ENCODE peak calls at places on chromosome 15, in ten cellular contexts. One of them, this sample, is unnamed.

GRCh38 chr15:77790481-77790880 is 157.8 kb upstream of the LINGO1 start:
- DNase-seq in body of pancreas: no peak
- DNase-seq in aorta: no peak
- DNase-seq in dorsolateral prefrontal cortex: no peak
- DNase-seq in CD8-positive, alpha-beta memory T cell: no peak
- DNase-seq in A549: no peak
- DNase-seq in stomach: no peak
- DNase-seq in coronary artery: no peak
- DNase-seq in SJSA1: no peak
- DNase-seq in transverse colon: no peak
- DNase-seq in this sample: peak

GRCh38 chr15:29410342-29410741 is 140.7 kb upstream of the NSMCE3 start:
- DNase-seq in aorta: no peak
- DNase-seq in body of pancreas: no peak
- DNase-seq in transverse colon: no peak
- DNase-seq in stomach: no peak
- DNase-seq in SJSA1: no peak
- DNase-seq in CD8-positive, alpha-beta memory T cell: no peak
- DNase-seq in A549: no peak
- DNase-seq in dorsolateral prefrontal cortex: no peak
- DNase-seq in coronary artery: no peak
- DNase-seq in this sample: no peak

GRCh38 chr15:74716647-74717046 is 8.7 kb downstream of the CYP1A1 start:
- DNase-seq in CD8-positive, alpha-beta memory T cell: no peak
- DNase-seq in body of pancreas: no peak
- DNase-seq in stomach: no peak
- DNase-seq in aorta: no peak
- DNase-seq in dorsolateral prefrontal cortex: no peak
- DNase-seq in SJSA1: no peak
- DNase-seq in A549: no peak
- DNase-seq in transverse colon: no peak
- DNase-seq in coronary artery: no peak
- DNase-seq in this sample: no peak

GRCh38 chr15:66592505-66593218 is 26.9 kb upstream of the LCTL start:
- DNase-seq in body of pancreas: no peak
- DNase-seq in transverse colon: peak
- DNase-seq in A549: no peak
- DNase-seq in dorsolateral prefrontal cortex: no peak
- DNase-seq in SJSA1: no peak
- DNase-seq in CD8-positive, alpha-beta memory T cell: no peak
- DNase-seq in stomach: peak
- DNase-seq in coronary artery: no peak
- DNase-seq in aorta: no peak
- DNase-seq in this sample: no peak

GRCh38 chr15:88089019-88089603 is 167.4 kb downstream of the NTRK3 start:
- DNase-seq in aorta: peak
- DNase-seq in body of pancreas: no peak
- DNase-seq in CD8-positive, alpha-beta memory T cell: no peak
- DNase-seq in coronary artery: no peak
- DNase-seq in stomach: no peak
- DNase-seq in SJSA1: no peak
- DNase-seq in transverse colon: no peak
- DNase-seq in A549: no peak
- DNase-seq in dorsolateral prefrontal cortex: no peak
- DNase-seq in this sample: peak

GRCh38 chr15:94793641-94794040 is 562.3 kb downstream of the MCTP2 start:
- DNase-seq in CD8-positive, alpha-beta memory T cell: no peak
- DNase-seq in A549: no peak
- DNase-seq in SJSA1: no peak
- DNase-seq in aorta: no peak
- DNase-seq in stomach: no peak
- DNase-seq in coronary artery: no peak
- DNase-seq in body of pancreas: no peak
- DNase-seq in transverse colon: no peak
- DNase-seq in dorsolateral prefrontal cortex: no peak
- DNase-seq in this sample: no peak

GRCh38 chr15:89760303-89761008 is 9.4 kb upstream of the MESP1 start:
- DNase-seq in SJSA1: peak
- DNase-seq in A549: peak
- DNase-seq in transverse colon: peak
- DNase-seq in stomach: peak
- DNase-seq in body of pancreas: peak
- DNase-seq in dorsolateral prefrontal cortex: peak
- DNase-seq in coronary artery: no peak
- DNase-seq in CD8-positive, alpha-beta memory T cell: peak
- DNase-seq in aorta: peak
- DNase-seq in this sample: peak

GRCh38 chr15:89015412-89016097 is 72.7 kb upstream of the ABHD2 start:
- DNase-seq in dorsolateral prefrontal cortex: no peak
- DNase-seq in A549: no peak
- DNase-seq in SJSA1: no peak
- DNase-seq in transverse colon: no peak
- DNase-seq in coronary artery: no peak
- DNase-seq in stomach: no peak
- DNase-seq in CD8-positive, alpha-beta memory T cell: no peak
- DNase-seq in body of pancreas: no peak
- DNase-seq in aorta: no peak
- DNase-seq in this sample: no peak

GRCh38 chr15:58770519-58770856 is 614 bp upstream of the MINDY2 start:
- DNase-seq in CD8-positive, alpha-beta memory T cell: peak
- DNase-seq in coronary artery: no peak
- DNase-seq in body of pancreas: peak
- DNase-seq in transverse colon: peak
- DNase-seq in aorta: no peak
- DNase-seq in dorsolateral prefrontal cortex: no peak
- DNase-seq in A549: peak
- DNase-seq in SJSA1: no peak
- DNase-seq in stomach: no peak
- DNase-seq in this sample: no peak

GRCh38 chr15:39579487-39580116 is 1.3 kb upstream of the THBS1 start:
- DNase-seq in coronary artery: peak
- DNase-seq in aorta: peak
- DNase-seq in SJSA1: peak
- DNase-seq in stomach: peak
- DNase-seq in A549: peak
- DNase-seq in dorsolateral prefrontal cortex: peak
- DNase-seq in CD8-positive, alpha-beta memory T cell: no peak
- DNase-seq in transverse colon: peak
- DNase-seq in body of pancreas: peak
- DNase-seq in this sample: peak

GRCh38 chr15:41502787-41503668 is 9.4 kb downstream of the ITPKA start:
- DNase-seq in transverse colon: no peak
- DNase-seq in dorsolateral prefrontal cortex: no peak
- DNase-seq in SJSA1: no peak
- DNase-seq in CD8-positive, alpha-beta memory T cell: no peak
- DNase-seq in A549: no peak
- DNase-seq in stomach: no peak
- DNase-seq in aorta: no peak
- DNase-seq in body of pancreas: no peak
- DNase-seq in coronary artery: no peak
- DNase-seq in this sample: no peak

GRCh38 chr15:71626596-71627088 is 183.7 kb upstream of the NR2E3 start:
- DNase-seq in SJSA1: no peak
- DNase-seq in dorsolateral prefrontal cortex: no peak
- DNase-seq in aorta: no peak
- DNase-seq in CD8-positive, alpha-beta memory T cell: no peak
- DNase-seq in A549: no peak
- DNase-seq in stomach: no peak
- DNase-seq in body of pancreas: no peak
- DNase-seq in transverse colon: no peak
- DNase-seq in coronary artery: no peak
- DNase-seq in this sample: no peak

DNA sequence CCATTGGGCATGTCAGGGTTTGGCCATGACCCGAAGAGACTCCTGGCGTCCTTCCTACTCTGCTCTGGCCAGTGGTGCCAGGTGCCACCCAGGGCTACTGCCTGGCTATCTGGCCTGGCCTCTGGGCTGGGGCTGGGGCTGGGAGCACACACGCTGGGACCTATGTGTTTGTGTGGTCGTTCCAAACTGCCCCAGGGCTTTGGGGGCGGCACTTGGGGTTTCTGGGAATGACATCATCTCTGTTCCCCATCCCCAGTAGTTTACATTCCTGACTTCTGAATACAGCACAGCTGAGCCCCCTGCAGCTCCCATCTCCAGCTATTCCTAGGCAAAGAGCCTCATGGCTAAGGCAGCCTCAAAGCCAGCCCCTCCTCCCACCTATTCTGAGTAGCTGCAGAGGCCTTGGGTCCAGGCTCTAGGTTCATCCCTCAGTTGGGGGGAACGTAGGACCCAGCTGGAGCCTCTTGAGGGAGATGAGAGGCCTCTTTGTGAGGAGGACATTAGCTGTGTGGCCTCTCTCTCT is 24.3 kb downstream of the PLEKHO2 start:
- DNase-seq in A549: no peak
- DNase-seq in dorsolateral prefrontal cortex: no peak
- DNase-seq in stomach: no peak
- DNase-seq in body of pancreas: no peak
- DNase-seq in coronary artery: no peak
- DNase-seq in CD8-positive, alpha-beta memory T cell: no peak
- DNase-seq in aorta: peak
- DNase-seq in SJSA1: peak
- DNase-seq in transverse colon: peak
- DNase-seq in this sample: peak
- H3K27ac ChIP-seq in A549: peak
- H3K27ac ChIP-seq in dorsolateral prefrontal cortex: peak
- H3K27ac ChIP-seq in stomach: peak
- H3K27ac ChIP-seq in body of pancreas: no peak
- H3K27ac ChIP-seq in coronary artery: no peak
- H3K27ac ChIP-seq in CD8-positive, alpha-beta memory T cell: no peak
- H3K27ac ChIP-seq in aorta: no peak
- H3K27ac ChIP-seq in SJSA1: peak
- H3K27ac ChIP-seq in transverse colon: peak
- H3K27ac ChIP-seq in this sample: no peak

GRCh38 chr15:85500060-85500708 is 119.8 kb downstream of the AKAP13 start:
- DNase-seq in CD8-positive, alpha-beta memory T cell: no peak
- DNase-seq in SJSA1: no peak
- DNase-seq in transverse colon: no peak
- DNase-seq in A549: no peak
- DNase-seq in dorsolateral prefrontal cortex: no peak
- DNase-seq in stomach: no peak
- DNase-seq in body of pancreas: no peak
- DNase-seq in coronary artery: no peak
- DNase-seq in aorta: no peak
- DNase-seq in this sample: no peak

GRCh38 chr15:85501574-85501973 is 121.2 kb downstream of the AKAP13 start:
- DNase-seq in stomach: no peak
- DNase-seq in dorsolateral prefrontal cortex: no peak
- DNase-seq in transverse colon: no peak
- DNase-seq in CD8-positive, alpha-beta memory T cell: no peak
- DNase-seq in coronary artery: no peak
- DNase-seq in aorta: no peak
- DNase-seq in body of pancreas: no peak
- DNase-seq in SJSA1: no peak
- DNase-seq in A549: no peak
- DNase-seq in this sample: no peak

GRCh38 chr15:85500729-85501128 is 120.3 kb downstream of the AKAP13 start:
- DNase-seq in SJSA1: no peak
- DNase-seq in coronary artery: no peak
- DNase-seq in transverse colon: no peak
- DNase-seq in dorsolateral prefrontal cortex: no peak
- DNase-seq in aorta: no peak
- DNase-seq in stomach: no peak
- DNase-seq in A549: no peak
- DNase-seq in CD8-positive, alpha-beta memory T cell: no peak
- DNase-seq in body of pancreas: no peak
- DNase-seq in this sample: no peak

GRCh38 chr15:85498471-85498870 is 118.1 kb downstream of the AKAP13 start:
- DNase-seq in dorsolateral prefrontal cortex: no peak
- DNase-seq in CD8-positive, alpha-beta memory T cell: no peak
- DNase-seq in SJSA1: no peak
- DNase-seq in A549: no peak
- DNase-seq in aorta: no peak
- DNase-seq in coronary artery: no peak
- DNase-seq in body of pancreas: no peak
- DNase-seq in stomach: no peak
- DNase-seq in transverse colon: no peak
- DNase-seq in this sample: no peak

DNA sequence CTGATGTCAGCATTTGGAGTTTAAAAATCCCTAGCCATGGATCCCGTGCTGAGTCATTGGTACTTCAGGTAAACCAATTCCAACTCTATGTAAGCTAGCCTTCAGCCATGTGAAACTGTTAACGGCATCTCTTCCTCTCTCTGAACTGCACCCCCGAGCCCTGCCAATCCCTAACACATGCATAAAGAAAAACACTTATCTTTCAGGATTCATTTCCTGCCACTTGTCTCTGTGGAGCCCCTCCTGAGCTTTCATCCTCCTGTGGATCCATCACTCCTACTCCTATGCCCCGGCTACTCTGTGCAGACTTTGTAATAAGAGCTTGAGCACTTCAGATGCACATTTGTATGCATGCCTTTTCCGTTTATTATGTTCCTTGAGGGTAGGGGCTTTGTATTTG is 119.1 kb downstream of the AKAP13 start:
- DNase-seq in CD8-positive, alpha-beta memory T cell: no peak
- DNase-seq in aorta: no peak
- DNase-seq in dorsolateral prefrontal cortex: no peak
- DNase-seq in body of pancreas: no peak
- DNase-seq in coronary artery: no peak
- DNase-seq in transverse colon: no peak
- DNase-seq in SJSA1: no peak
- DNase-seq in A549: no peak
- DNase-seq in stomach: no peak
- DNase-seq in this sample: peak
- H3K27ac ChIP-seq in CD8-positive, alpha-beta memory T cell: no peak
- H3K27ac ChIP-seq in aorta: no peak
- H3K27ac ChIP-seq in dorsolateral prefrontal cortex: no peak
- H3K27ac ChIP-seq in body of pancreas: no peak
- H3K27ac ChIP-seq in coronary artery: no peak
- H3K27ac ChIP-seq in transverse colon: no peak
- H3K27ac ChIP-seq in SJSA1: no peak
- H3K27ac ChIP-seq in A549: peak
- H3K27ac ChIP-seq in stomach: no peak
- H3K27ac ChIP-seq in this sample: no peak

GRCh38 chr15:35486296-35486695 is 59.7 kb downstream of the DPH6 start:
- DNase-seq in stomach: no peak
- DNase-seq in coronary artery: no peak
- DNase-seq in body of pancreas: no peak
- DNase-seq in transverse colon: no peak
- DNase-seq in SJSA1: no peak
- DNase-seq in aorta: no peak
- DNase-seq in A549: no peak
- DNase-seq in dorsolateral prefrontal cortex: no peak
- DNase-seq in CD8-positive, alpha-beta memory T cell: no peak
- DNase-seq in this sample: no peak
- H3K27ac ChIP-seq in stomach: no peak
- H3K27ac ChIP-seq in coronary artery: no peak
- H3K27ac ChIP-seq in body of pancreas: no peak
- H3K27ac ChIP-seq in transverse colon: no peak
- H3K27ac ChIP-seq in SJSA1: no peak
- H3K27ac ChIP-seq in aorta: no peak
- H3K27ac ChIP-seq in A549: no peak
- H3K27ac ChIP-seq in dorsolateral prefrontal cortex: no peak
- H3K27ac ChIP-seq in CD8-positive, alpha-beta memory T cell: no peak
- H3K27ac ChIP-seq in this sample: no peak

GRCh38 chr15:60428935-60429334 is 31.1 kb upstream of the ANXA2 start:
- DNase-seq in body of pancreas: no peak
- DNase-seq in aorta: no peak
- DNase-seq in CD8-positive, alpha-beta memory T cell: no peak
- DNase-seq in A549: no peak
- DNase-seq in transverse colon: no peak
- DNase-seq in SJSA1: no peak
- DNase-seq in coronary artery: no peak
- DNase-seq in stomach: no peak
- DNase-seq in dorsolateral prefrontal cortex: no peak
- DNase-seq in this sample: no peak
- H3K27ac ChIP-seq in body of pancreas: no peak
- H3K27ac ChIP-seq in aorta: no peak
- H3K27ac ChIP-seq in CD8-positive, alpha-beta memory T cell: no peak
- H3K27ac ChIP-seq in A549: no peak
- H3K27ac ChIP-seq in transverse colon: no peak
- H3K27ac ChIP-seq in SJSA1: no peak
- H3K27ac ChIP-seq in coronary artery: no peak
- H3K27ac ChIP-seq in stomach: no peak
- H3K27ac ChIP-seq in dorsolateral prefrontal cortex: no peak
- H3K27ac ChIP-seq in this sample: no peak

This sample was measured in A673.